ENCODE peak calls at places on chromosomes 7 and 10, in eight cellular contexts. One of them, this sample, is unnamed.
A peak's percentile ranks its signal among the peaks of the same experiment; 100 is the strongest.

GRCh38 chr7:25762511-25763119 is 389.4 kb upstream of the NFE2L3 start:
- DNase-seq in astrocyte: no peak
- DNase-seq in body of pancreas: no peak
- DNase-seq in PC-3: no peak
- DNase-seq in HL-60: no peak
- DNase-seq in CD4-positive, alpha-beta T cell: no peak
- DNase-seq in sigmoid colon: no peak
- DNase-seq in neural progenitor cell: no peak
- DNase-seq in this sample: no peak

GRCh38 chr7:123771846-123772245 is 23.0 kb upstream of the WASL start:
- DNase-seq in astrocyte: no peak
- DNase-seq in body of pancreas: no peak
- DNase-seq in PC-3: no peak
- DNase-seq in HL-60: no peak
- DNase-seq in CD4-positive, alpha-beta T cell: no peak
- DNase-seq in sigmoid colon: no peak
- DNase-seq in neural progenitor cell: no peak
- DNase-seq in this sample: no peak

GRCh38 chr7:4791738-4792536 is 16.5 kb downstream of the AP5Z1 start:
- DNase-seq in astrocyte: no peak
- DNase-seq in body of pancreas: peak; percentile 56
- DNase-seq in PC-3: no peak
- DNase-seq in HL-60: no peak
- DNase-seq in CD4-positive, alpha-beta T cell: peak; percentile 81
- DNase-seq in sigmoid colon: peak; percentile 87
- DNase-seq in neural progenitor cell: peak; percentile 93
- DNase-seq in this sample: peak; percentile 83

GRCh38 chr10:129107525-129107924 is 359.5 kb upstream of the MGMT start:
- DNase-seq in astrocyte: no peak
- DNase-seq in body of pancreas: no peak
- DNase-seq in PC-3: no peak
- DNase-seq in HL-60: no peak
- DNase-seq in CD4-positive, alpha-beta T cell: no peak
- DNase-seq in sigmoid colon: no peak
- DNase-seq in neural progenitor cell: no peak
- DNase-seq in this sample: no peak

GRCh38 chr10:18860591-18861205 is 187.9 kb upstream of the MALRD1 start:
- DNase-seq in astrocyte: peak; percentile 81
- DNase-seq in body of pancreas: no peak
- DNase-seq in PC-3: no peak
- DNase-seq in HL-60: no peak
- DNase-seq in CD4-positive, alpha-beta T cell: no peak
- DNase-seq in sigmoid colon: no peak
- DNase-seq in neural progenitor cell: peak; percentile 40
- DNase-seq in this sample: no peak

GRCh38 chr10:173741-174140 is 38.5 kb downstream of the ZMYND11 start:
- DNase-seq in astrocyte: no peak
- DNase-seq in body of pancreas: no peak
- DNase-seq in PC-3: no peak
- DNase-seq in HL-60: no peak
- DNase-seq in CD4-positive, alpha-beta T cell: no peak
- DNase-seq in sigmoid colon: no peak
- DNase-seq in neural progenitor cell: no peak
- DNase-seq in this sample: no peak

GRCh38 chr7:142632291-142633134 is 116.8 kb upstream of the PRSS1 start:
- DNase-seq in astrocyte: peak; percentile 26
- DNase-seq in body of pancreas: peak; percentile 69
- DNase-seq in PC-3: peak; percentile 87
- DNase-seq in HL-60: no peak
- DNase-seq in CD4-positive, alpha-beta T cell: peak; percentile 44
- DNase-seq in sigmoid colon: no peak
- DNase-seq in neural progenitor cell: peak; percentile 78
- DNase-seq in this sample: no peak

GRCh38 chr10:57202356-57202755 is 841.3 kb upstream of the ZWINT start:
- DNase-seq in astrocyte: no peak
- DNase-seq in body of pancreas: no peak
- DNase-seq in PC-3: no peak
- DNase-seq in HL-60: no peak
- DNase-seq in CD4-positive, alpha-beta T cell: no peak
- DNase-seq in sigmoid colon: no peak
- DNase-seq in neural progenitor cell: peak; percentile 2
- DNase-seq in this sample: no peak

GRCh38 chr10:115956225-115957009 is 316.6 kb downstream of the GFRA1 start:
- DNase-seq in astrocyte: peak; percentile 29
- DNase-seq in body of pancreas: no peak
- DNase-seq in PC-3: peak; percentile 2
- DNase-seq in HL-60: no peak
- DNase-seq in CD4-positive, alpha-beta T cell: no peak
- DNase-seq in sigmoid colon: no peak
- DNase-seq in neural progenitor cell: no peak
- DNase-seq in this sample: no peak

GRCh38 chr10:128898133-128898915 is 568.7 kb upstream of the MGMT start:
- DNase-seq in astrocyte: no peak
- DNase-seq in body of pancreas: no peak
- DNase-seq in PC-3: no peak
- DNase-seq in HL-60: no peak
- DNase-seq in CD4-positive, alpha-beta T cell: no peak
- DNase-seq in sigmoid colon: no peak
- DNase-seq in neural progenitor cell: peak; percentile 27
- DNase-seq in this sample: no peak

GRCh38 chr7:135281363-135281949 is 47.8 kb downstream of the STRA8 start:
- DNase-seq in astrocyte: peak; percentile 70
- DNase-seq in body of pancreas: peak; percentile 86
- DNase-seq in PC-3: peak; percentile 84
- DNase-seq in HL-60: peak; percentile 59
- DNase-seq in CD4-positive, alpha-beta T cell: peak; percentile 73
- DNase-seq in sigmoid colon: peak; percentile 89
- DNase-seq in neural progenitor cell: peak; percentile 92
- DNase-seq in this sample: peak; percentile 72

GRCh38 chr7:139950881-139951525 is 111.7 kb downstream of the PARP12 start:
- DNase-seq in astrocyte: no peak
- DNase-seq in body of pancreas: no peak
- DNase-seq in PC-3: peak; percentile 77
- DNase-seq in HL-60: no peak
- DNase-seq in CD4-positive, alpha-beta T cell: no peak
- DNase-seq in sigmoid colon: no peak
- DNase-seq in neural progenitor cell: no peak
- DNase-seq in this sample: no peak

GRCh38 chr7:15433154-15433553 is 128.7 kb downstream of the AGMO start:
- DNase-seq in astrocyte: no peak
- DNase-seq in body of pancreas: no peak
- DNase-seq in PC-3: no peak
- DNase-seq in HL-60: no peak
- DNase-seq in CD4-positive, alpha-beta T cell: no peak
- DNase-seq in sigmoid colon: no peak
- DNase-seq in neural progenitor cell: no peak
- DNase-seq in this sample: no peak

GRCh38 chr10:1454428-1454827 is 282.9 kb downstream of the ADARB2 start:
- DNase-seq in astrocyte: no peak
- DNase-seq in body of pancreas: no peak
- DNase-seq in PC-3: no peak
- DNase-seq in HL-60: no peak
- DNase-seq in CD4-positive, alpha-beta T cell: no peak
- DNase-seq in sigmoid colon: no peak
- DNase-seq in neural progenitor cell: no peak
- DNase-seq in this sample: no peak

GRCh38 chr10:63262674-63263073 is 129.5 kb downstream of the NRBF2 start:
- DNase-seq in astrocyte: no peak
- DNase-seq in body of pancreas: no peak
- DNase-seq in PC-3: no peak
- DNase-seq in HL-60: no peak
- DNase-seq in CD4-positive, alpha-beta T cell: no peak
- DNase-seq in sigmoid colon: no peak
- DNase-seq in neural progenitor cell: no peak
- DNase-seq in this sample: no peak

GRCh38 chr10:63267414-63268138 is 134.4 kb downstream of the NRBF2 start:
- DNase-seq in astrocyte: peak; percentile 75
- DNase-seq in body of pancreas: peak; percentile 38
- DNase-seq in PC-3: peak; percentile 98
- DNase-seq in HL-60: peak; percentile 30
- DNase-seq in CD4-positive, alpha-beta T cell: no peak
- DNase-seq in sigmoid colon: no peak
- DNase-seq in neural progenitor cell: peak; percentile 43
- DNase-seq in this sample: no peak

GRCh38 chr10:63265646-63266207 is 132.6 kb downstream of the NRBF2 start:
- DNase-seq in astrocyte: no peak
- DNase-seq in body of pancreas: no peak
- DNase-seq in PC-3: no peak
- DNase-seq in HL-60: no peak
- DNase-seq in CD4-positive, alpha-beta T cell: no peak
- DNase-seq in sigmoid colon: no peak
- DNase-seq in neural progenitor cell: no peak
- DNase-seq in this sample: no peak

GRCh38 chr10:63266337-63267327 is 133.5 kb downstream of the NRBF2 start:
- DNase-seq in astrocyte: no peak
- DNase-seq in body of pancreas: no peak
- DNase-seq in PC-3: peak; percentile 53
- DNase-seq in HL-60: no peak
- DNase-seq in CD4-positive, alpha-beta T cell: no peak
- DNase-seq in sigmoid colon: no peak
- DNase-seq in neural progenitor cell: peak; percentile 8
- DNase-seq in this sample: no peak

DNA sequence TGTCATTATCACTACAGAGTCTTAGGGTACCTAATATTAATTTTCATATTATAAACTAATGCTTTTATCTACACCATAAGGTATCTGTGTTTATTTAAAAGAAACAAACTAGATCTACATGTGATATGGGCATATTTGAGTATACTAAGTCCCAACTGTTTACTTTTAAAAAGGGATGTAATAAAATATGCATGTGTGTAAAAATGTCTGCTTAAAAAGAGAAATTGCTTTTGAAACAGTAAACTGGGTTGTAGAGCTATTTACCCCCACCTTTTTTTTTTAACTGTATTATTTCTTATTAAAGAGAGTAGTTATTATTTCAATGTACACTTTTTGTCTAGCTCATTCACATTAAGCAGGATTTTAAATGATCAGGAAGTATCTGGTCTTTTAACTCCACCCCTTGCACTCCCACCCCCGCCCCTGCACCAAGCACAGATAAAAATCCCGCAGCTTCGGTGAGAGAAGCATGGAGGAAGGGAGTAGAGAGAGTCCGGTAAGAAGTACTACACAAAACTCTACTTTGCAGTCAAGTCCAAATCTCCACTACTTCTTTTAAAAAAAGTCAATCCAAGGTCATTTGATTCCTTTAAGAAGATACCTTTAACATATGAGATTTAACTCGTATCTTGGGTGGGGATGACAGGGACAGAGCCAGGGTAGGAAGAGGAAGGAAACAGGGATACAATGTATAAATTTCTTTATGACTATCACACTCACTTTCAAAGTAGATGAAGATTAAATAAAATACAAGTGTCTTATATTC is 131.9 kb downstream of the NRBF2 start:
- DNase-seq in astrocyte: peak; percentile 42
- DNase-seq in body of pancreas: peak; percentile 28
- DNase-seq in PC-3: peak; percentile 83
- DNase-seq in HL-60: no peak
- DNase-seq in CD4-positive, alpha-beta T cell: peak; percentile 23
- DNase-seq in sigmoid colon: no peak
- DNase-seq in neural progenitor cell: peak; percentile 51
- DNase-seq in this sample: no peak
- H3K27ac ChIP-seq in astrocyte: peak overlapping the region; percentile 94
- H3K27ac ChIP-seq in body of pancreas: peak overlapping the region; percentile 70
- H3K27ac ChIP-seq in PC-3: peak overlapping the region; percentile 6
- H3K27ac ChIP-seq in HL-60: peak overlapping the region; percentile 86
- H3K27ac ChIP-seq in CD4-positive, alpha-beta T cell: peak overlapping the region; percentile 50
- H3K27ac ChIP-seq in sigmoid colon: peak overlapping the region; percentile 89
- H3K27ac ChIP-seq in neural progenitor cell: peak overlapping the region; percentile 40
- H3K27ac ChIP-seq in this sample: peak overlapping the region; percentile 90

GRCh38 chr10:43458227-43458626 is 21.3 kb downstream of the ZNF487 start:
- DNase-seq in astrocyte: no peak
- DNase-seq in body of pancreas: no peak
- DNase-seq in PC-3: no peak
- DNase-seq in HL-60: no peak
- DNase-seq in CD4-positive, alpha-beta T cell: no peak
- DNase-seq in sigmoid colon: no peak
- DNase-seq in neural progenitor cell: peak; percentile 8
- DNase-seq in this sample: no peak

GRCh38 chr10:43448742-43449141 is 11.8 kb downstream of the ZNF487 start:
- DNase-seq in astrocyte: no peak
- DNase-seq in body of pancreas: no peak
- DNase-seq in PC-3: no peak
- DNase-seq in HL-60: peak; percentile 46
- DNase-seq in CD4-positive, alpha-beta T cell: no peak
- DNase-seq in sigmoid colon: no peak
- DNase-seq in neural progenitor cell: no peak
- DNase-seq in this sample: no peak

GRCh38 chr10:43453266-43453831 is 16.4 kb downstream of the ZNF487 start:
- DNase-seq in astrocyte: peak; percentile 2
- DNase-seq in body of pancreas: no peak
- DNase-seq in PC-3: no peak
- DNase-seq in HL-60: no peak
- DNase-seq in CD4-positive, alpha-beta T cell: no peak
- DNase-seq in sigmoid colon: no peak
- DNase-seq in neural progenitor cell: no peak
- DNase-seq in this sample: no peak

DNA sequence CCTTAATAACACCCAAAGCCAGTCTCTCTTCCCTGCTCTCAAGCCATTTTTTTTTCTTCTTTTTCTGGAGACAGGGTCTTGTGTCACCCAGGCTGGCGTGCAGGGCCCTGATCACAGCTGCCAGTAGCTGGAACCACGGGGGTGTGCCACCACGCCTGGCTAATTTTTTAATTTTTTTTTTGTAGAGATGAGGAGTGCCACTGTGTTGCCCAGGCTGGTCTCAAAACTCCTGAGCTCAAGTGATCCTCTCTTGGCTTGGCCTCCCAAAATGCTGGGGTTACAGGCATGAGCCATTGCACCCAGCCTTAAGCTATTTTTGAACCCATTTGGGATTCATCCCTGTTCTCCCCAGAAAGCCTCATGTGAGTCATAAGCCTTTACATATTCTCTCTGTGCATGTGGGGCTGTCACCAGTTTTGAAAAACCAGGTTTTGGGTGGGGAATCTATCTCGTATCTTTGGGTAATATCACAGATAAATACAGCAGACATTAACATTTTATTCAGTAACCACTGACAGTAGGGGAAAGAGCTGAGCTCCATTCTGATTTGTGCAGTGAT is 15.5 kb downstream of the ZNF487 start:
- DNase-seq in astrocyte: no peak
- DNase-seq in body of pancreas: no peak
- DNase-seq in PC-3: no peak
- DNase-seq in HL-60: no peak
- DNase-seq in CD4-positive, alpha-beta T cell: no peak
- DNase-seq in sigmoid colon: no peak
- DNase-seq in neural progenitor cell: no peak
- DNase-seq in this sample: no peak
- H3K27ac ChIP-seq in astrocyte: no peak overlapping the region
- H3K27ac ChIP-seq in body of pancreas: no peak overlapping the region
- H3K27ac ChIP-seq in PC-3: no peak overlapping the region
- H3K27ac ChIP-seq in HL-60: peak overlapping the region; percentile 22
- H3K27ac ChIP-seq in CD4-positive, alpha-beta T cell: peak overlapping the region; percentile 64
- H3K27ac ChIP-seq in sigmoid colon: no peak overlapping the region
- H3K27ac ChIP-seq in neural progenitor cell: no peak overlapping the region
- H3K27ac ChIP-seq in this sample: peak overlapping the region; percentile 63

GRCh38 chr10:110668443-110668842 is 24.3 kb downstream of the RBM20 start:
- DNase-seq in astrocyte: no peak
- DNase-seq in body of pancreas: no peak
- DNase-seq in PC-3: no peak
- DNase-seq in HL-60: no peak
- DNase-seq in CD4-positive, alpha-beta T cell: no peak
- DNase-seq in sigmoid colon: no peak
- DNase-seq in neural progenitor cell: no peak
- DNase-seq in this sample: no peak
- H3K27ac ChIP-seq in astrocyte: no peak overlapping the region
- H3K27ac ChIP-seq in body of pancreas: no peak overlapping the region
- H3K27ac ChIP-seq in PC-3: no peak overlapping the region
- H3K27ac ChIP-seq in HL-60: no peak overlapping the region
- H3K27ac ChIP-seq in CD4-positive, alpha-beta T cell: no peak overlapping the region
- H3K27ac ChIP-seq in sigmoid colon: peak overlapping the region; percentile 60
- H3K27ac ChIP-seq in neural progenitor cell: no peak overlapping the region
- H3K27ac ChIP-seq in this sample: no peak overlapping the region

GRCh38 chr7:29019275-29019820 is 61.2 kb upstream of the TRIL start:
- DNase-seq in astrocyte: no peak
- DNase-seq in body of pancreas: no peak
- DNase-seq in PC-3: no peak
- DNase-seq in HL-60: no peak
- DNase-seq in CD4-positive, alpha-beta T cell: no peak
- DNase-seq in sigmoid colon: no peak
- DNase-seq in neural progenitor cell: no peak
- DNase-seq in this sample: no peak
- H3K27ac ChIP-seq in astrocyte: no peak overlapping the region
- H3K27ac ChIP-seq in body of pancreas: no peak overlapping the region
- H3K27ac ChIP-seq in PC-3: no peak overlapping the region
- H3K27ac ChIP-seq in HL-60: no peak overlapping the region
- H3K27ac ChIP-seq in CD4-positive, alpha-beta T cell: no peak overlapping the region
- H3K27ac ChIP-seq in sigmoid colon: no peak overlapping the region
- H3K27ac ChIP-seq in neural progenitor cell: no peak overlapping the region
- H3K27ac ChIP-seq in this sample: no peak overlapping the region